ENCODE peak calls at places on chromosomes 6 and 20, in six cellular contexts. W is MV-4-11, I is AG09309, H is MM.1S, S is skeletal muscle cell, K is adipocyte. B is an unnamed sample.

GRCh38 chr6:107107791-107108190 is 7.5 kb downstream of the BEND3 start:
- DNase-seq in W (no peak), S (no peak), H (no peak), I (no peak), K (no peak), B (peak)

GRCh38 chr6:128807577-128807976 is 75.4 kb upstream of the LAMA2 start:
- DNase-seq in K (peak), H (peak), I (no peak), S (no peak), W (peak), B (no peak)

GRCh38 chr6:150932976-150933375 is 67.5 kb downstream of the MTHFD1L start:
- DNase-seq in I (peak), K (peak), S (no peak), W (no peak), H (no peak), B (no peak)

GRCh38 chr20:45459606-45460005 is 9.9 kb upstream of the WFDC2 start:
- DNase-seq in S (no peak), H (no peak), K (peak), I (no peak), W (no peak), B (no peak)

GRCh38 chr20:54132612-54133433 is 41.0 kb downstream of the CYP24A1 start:
- DNase-seq in I (peak), S (peak), H (no peak), K (peak), W (peak), B (peak)

GRCh38 chr6:144659202-144659731 is 374.1 kb downstream of the UTRN start:
- DNase-seq in K (peak), H (peak), S (peak), W (peak), I (no peak), B (no peak)

GRCh38 chr6:144194293-144194828 is 44.0 kb downstream of the STX11 start:
- DNase-seq in W (no peak), I (no peak), K (no peak), H (no peak), S (no peak), B (no peak)

GRCh38 chr6:25637211-25637610 is 14.8 kb upstream of the SCGN start:
- DNase-seq in W (peak), S (no peak), H (no peak), I (no peak), K (no peak), B (no peak)

GRCh38 chr6:150692604-150693003 is 92.9 kb downstream of the PLEKHG1 start:
- DNase-seq in K (no peak), S (no peak), I (no peak), H (no peak), W (no peak), B (no peak)

GRCh38 chr6:42028234-42029061 is 21.9 kb upstream of the TAF8 start:
- DNase-seq in K (no peak), S (no peak), H (no peak), I (no peak), W (peak), B (no peak)

GRCh38 chr6:164195605-164196004 is 781.1 kb downstream of the QKI start:
- DNase-seq in H (no peak), S (no peak), W (no peak), I (no peak), K (no peak), B (no peak)